ENCODE peak calls at places on chromosome 16, in six cellular contexts. D is IMR-90, P is A549, I is heart right ventricle, G is cardiac muscle cell, C is sigmoid colon. H is an unnamed sample.

GRCh38 chr16:12319464-12320030 is 343.0 kb downstream of the SNX29 start:
- DNase-seq in I (no peak), D (no peak), P (no peak), G (peak; percentile 29), C (no peak), H (no peak)

GRCh38 chr16:81926036-81926435 is 85.2 kb downstream of the SDR42E1 start:
- DNase-seq in C (no peak), G (no peak), P (no peak), D (no peak), I (no peak), H (no peak)

GRCh38 chr16:70520612-70521297 is 2.6 kb downstream of the COG4 start:
- DNase-seq in I (no peak), D (peak; percentile 74), P (no peak), C (no peak), G (no peak), H (no peak)

GRCh38 chr16:67150833-67151396 is at the start of gene B3GNT9:
- DNase-seq in G (peak; percentile 72), I (peak; percentile 76), P (peak; percentile 65), D (peak; percentile 66), C (peak; percentile 91), H (no peak)

GRCh38 chr16:29806641-29807425 is 504 bp downstream of the MAZ start:
- DNase-seq in D (no peak), P (peak; percentile 88), I (peak; percentile 66), G (peak; percentile 62), C (peak; percentile 84), H (no peak)

GRCh38 chr16:9185396-9185795 is 94.0 kb downstream of the HAPSTR1 start:
- DNase-seq in G (no peak), D (no peak), C (no peak), I (no peak), P (no peak), H (no peak)

GRCh38 chr16:35752773-35753558 is 2293.6 kb downstream of the TP53TG3F start:
- DNase-seq in C (peak; percentile 58), G (no peak), I (no peak), D (no peak), P (no peak), H (no peak)

GRCh38 chr16:59545666-59546065 is 811.5 kb upstream of the GOT2 start:
- DNase-seq in P (no peak), G (no peak), C (no peak), D (no peak), I (no peak), H (peak; percentile 11)

GRCh38 chr16:57609541-57610401 is 18.7 kb upstream of the ADGRG1 start:
- DNase-seq in P (no peak), G (no peak), C (peak; percentile 42), I (peak; percentile 48), D (peak; percentile 54), H (no peak)

GRCh38 chr16:30063893-30064745 is 1.4 kb upstream of the ALDOA start:
- DNase-seq in I (peak; percentile 81), C (peak; percentile 92), P (peak; percentile 79), G (peak; percentile 87), D (peak; percentile 37), H (no peak)

GRCh38 chr16:79437764-79438728 is 162.5 kb downstream of the MAF start:
- DNase-seq in D (no peak), P (no peak), I (no peak), G (no peak), C (no peak), H (peak; percentile 31)
- H3K4me3 ChIP-seq in D (no peak overlapping the region), P (no peak overlapping the region), I (no peak overlapping the region), G (no peak overlapping the region), C (no peak overlapping the region), H (peak overlapping the region; percentile 20)

GRCh38 chr16:1296688-1297412 is 12.6 kb upstream of the UBE2I start:
- DNase-seq in C (no peak), P (peak; percentile 80), I (no peak), D (peak; percentile 81), G (peak; percentile 48), H (no peak)
- TF ChIP-seq CTCF in C (no peak), P (no peak), I (no peak), D (no peak), G (no peak), H (no peak)

GRCh38 chr16:718389-718788 is 2.6 kb upstream of the ANTKMT start:
- DNase-seq in C (no peak), P (no peak), D (no peak), G (no peak), I (no peak), H (no peak)
- H3K4me3 ChIP-seq in C (no peak overlapping the region), P (no peak overlapping the region), D (no peak overlapping the region), G (no peak overlapping the region), I (no peak overlapping the region), H (no peak overlapping the region)

GRCh38 chr16:14424595-14424994 is 205.5 kb downstream of the PARN start:
- DNase-seq in G (no peak), D (no peak), I (no peak), C (no peak), P (no peak), H (no peak)
- TF ChIP-seq CTCF in G (no peak), D (no peak), I (no peak), C (no peak), P (no peak), H (no peak)

GRCh38 chr16:48605518-48606110 is 4.4 kb downstream of the N4BP1 start:
- DNase-seq in P (no peak), I (no peak), C (no peak), G (no peak), D (no peak), H (no peak)

GRCh38 chr16:48609453-48610023 is 442 bp downstream of the N4BP1 start:
- DNase-seq in I (peak; percentile 55), P (peak; percentile 47), D (peak; percentile 54), C (peak; percentile 82), G (peak; percentile 80), H (no peak)

GRCh38 chr16:48608452-48608851 is 1.5 kb downstream of the N4BP1 start:
- DNase-seq in D (no peak), C (no peak), I (no peak), G (no peak), P (no peak), H (no peak)

GRCh38 chr16:48608871-48609452 is 1.0 kb downstream of the N4BP1 start:
- DNase-seq in G (no peak), D (no peak), I (no peak), P (no peak), C (no peak), H (no peak)

DNA sequence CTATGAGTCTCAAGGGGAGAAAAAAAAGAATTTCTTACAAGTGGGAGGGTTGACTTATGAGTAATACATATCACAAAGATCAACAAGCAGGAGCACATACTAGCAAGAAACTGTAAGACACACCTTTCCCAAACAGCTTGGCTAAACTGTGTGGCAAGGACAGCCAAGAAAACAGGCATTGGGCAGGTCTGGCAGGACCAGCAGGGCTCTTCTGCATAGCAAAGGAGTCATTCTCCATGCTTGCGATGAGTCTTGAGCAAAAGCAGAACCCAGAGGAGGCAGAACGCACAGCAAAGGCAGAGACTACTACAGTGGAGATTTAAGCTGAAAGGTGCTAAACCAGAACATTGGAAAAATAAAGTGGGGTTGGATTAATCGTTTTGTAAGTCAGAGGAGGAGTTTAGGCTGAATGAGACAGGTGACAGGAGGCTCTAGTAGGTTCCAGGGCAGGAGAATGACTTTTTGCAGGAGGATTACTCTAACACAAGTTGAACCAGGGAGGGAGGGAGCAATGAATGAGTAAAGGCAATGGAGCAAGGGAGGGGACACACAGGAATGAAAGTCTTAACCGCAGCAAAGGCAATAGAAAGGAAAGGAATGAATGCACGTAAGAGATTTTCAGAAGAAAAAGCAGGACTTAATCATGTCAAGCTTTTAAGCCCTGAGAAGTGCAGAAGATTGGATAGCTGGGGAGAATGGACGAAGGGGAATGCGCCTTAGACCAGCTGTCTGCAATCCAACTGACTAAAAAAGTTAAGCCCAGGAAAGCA is 2.7 kb downstream of the N4BP1 start:
- DNase-seq in C (no peak), I (no peak), G (no peak), P (peak; percentile 37), D (peak; percentile 67), H (no peak)
- H3K4me3 ChIP-seq in C (peak overlapping the region; percentile 13), I (no peak overlapping the region), G (no peak overlapping the region), P (no peak overlapping the region), D (no peak overlapping the region), H (no peak overlapping the region)

GRCh38 chr16:66127459-66128362 is 238.8 kb upstream of the CDH5 start:
- DNase-seq in C (no peak), D (no peak), P (no peak), G (peak; percentile 52), I (peak; percentile 17), H (no peak)
- TF ChIP-seq CTCF in C (no peak), D (no peak), P (no peak), G (peak; percentile 23), I (peak; percentile 28), H (peak; percentile 16)

GRCh38 chr16:15960124-15960971 is 10.9 kb downstream of the ABCC1 start:
- DNase-seq in C (no peak), D (no peak), G (no peak), P (no peak), I (no peak), H (no peak)
- H3K4me3 ChIP-seq in C (no peak overlapping the region), D (no peak overlapping the region), G (no peak overlapping the region), P (no peak overlapping the region), I (no peak overlapping the region), H (no peak overlapping the region)

GRCh38 chr16:10635367-10636021 is 55.1 kb upstream of the EMP2 start:
- DNase-seq in P (no peak), G (no peak), C (no peak), D (no peak), I (no peak), H (no peak)

GRCh38 chr16:10625595-10626357 is 45.4 kb upstream of the EMP2 start:
- DNase-seq in C (no peak), P (peak; percentile 72), D (peak; percentile 31), G (no peak), I (no peak), H (no peak)

GRCh38 chr16:10624527-10624926 is 44.1 kb upstream of the EMP2 start:
- DNase-seq in P (no peak), D (no peak), G (no peak), I (no peak), C (no peak), H (no peak)

DNA sequence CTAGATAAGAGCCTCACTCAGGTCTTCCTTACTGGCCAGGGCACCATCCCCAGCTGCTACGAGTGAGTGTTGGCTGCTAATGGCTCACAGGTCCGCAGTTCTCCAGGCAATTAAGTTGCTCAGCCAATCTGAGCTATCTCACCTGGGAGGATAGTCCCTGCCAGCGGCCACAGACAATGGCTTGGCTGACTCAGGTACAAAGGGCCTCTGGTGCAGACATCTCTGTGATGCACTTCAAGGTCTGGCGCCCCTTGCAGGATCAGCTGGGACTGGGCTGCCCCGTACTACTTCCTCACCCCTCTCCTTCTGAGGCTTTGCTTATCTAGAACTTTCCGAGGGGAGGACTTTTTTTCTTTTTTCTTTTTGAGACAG is 49.2 kb upstream of the EMP2 start:
- DNase-seq in G (no peak), D (no peak), C (no peak), P (no peak), I (no peak), H (no peak)
- TF ChIP-seq CTCF in G (no peak), D (no peak), C (no peak), P (no peak), I (no peak), H (no peak)

H was measured in astrocyte of the cerebellum.